ENCODE peak calls at places on chromosomes 6 and 20, in ten cellular contexts. I, U, H, N, R, A, Z, P, X and C are unnamed samples.

GRCh38 chr6:79570129-79570801 is 33.0 kb upstream of the LCA5 start:
- DNase-seq in I (no peak), U (no peak), H (peak; percentile 68), N (peak; percentile 55), R (peak; percentile 63), A (peak; percentile 53), Z (no peak), P (no peak), X (peak; percentile 57), C (no peak)

GRCh38 chr6:152164957-152165356 is 357.5 kb downstream of the ESR1 start:
- DNase-seq in I (no peak), U (no peak), H (no peak), N (no peak), R (no peak), A (no peak), Z (no peak), P (no peak), X (no peak), C (no peak)

GRCh38 chr6:111926731-111927302 is 53.6 kb upstream of the FYN start:
- DNase-seq in I (no peak), U (no peak), H (no peak), N (no peak), R (no peak), A (no peak), Z (no peak), P (no peak), X (no peak), C (no peak)

GRCh38 chr6:149925974-149926777 is 3.3 kb upstream of the RAET1G start:
- DNase-seq in I (peak; percentile 24), U (peak; percentile 29), H (peak; percentile 81), N (peak; percentile 82), R (peak; percentile 83), A (peak; percentile 94), Z (peak; percentile 72), P (no peak), X (peak; percentile 74), C (peak; percentile 54)

GRCh38 chr6:44135173-44135748 is 7.9 kb downstream of the TMEM63B start:
- DNase-seq in I (no peak), U (no peak), H (no peak), N (no peak), R (no peak), A (no peak), Z (no peak), P (no peak), X (no peak), C (no peak)

GRCh38 chr6:53922571-53922981 is 127.8 kb downstream of the LRRC1 start:
- DNase-seq in I (no peak), U (no peak), H (peak; percentile 71), N (no peak), R (peak; percentile 46), A (no peak), Z (no peak), P (no peak), X (peak; percentile 20), C (no peak)

GRCh38 chr20:45972500-45973183 is 639 bp upstream of the ZNF335 start:
- DNase-seq in I (no peak), U (no peak), H (no peak), N (no peak), R (no peak), A (peak; percentile 97), Z (no peak), P (no peak), X (no peak), C (no peak)

GRCh38 chr6:137013738-137014602 is 30.8 kb downstream of the IL20RA start:
- DNase-seq in I (no peak), U (peak; percentile 15), H (peak; percentile 77), N (no peak), R (peak; percentile 67), A (no peak), Z (no peak), P (no peak), X (peak; percentile 18), C (peak; percentile 9)

GRCh38 chr6:34549804-34550202 is 6.3 kb downstream of the SPDEF start:
- DNase-seq in I (no peak), U (no peak), H (no peak), N (no peak), R (no peak), A (no peak), Z (no peak), P (no peak), X (no peak), C (no peak)

GRCh38 chr20:58571942-58572666 is 56.9 kb upstream of the APCDD1L start:
- DNase-seq in I (no peak), U (peak; percentile 65), H (peak; percentile 55), N (no peak), R (no peak), A (no peak), Z (no peak), P (no peak), X (no peak), C (peak; percentile 22)

GRCh38 chr6:158528826-158529225 is 31.1 kb upstream of the TMEM181 start:
- DNase-seq in I (no peak), U (no peak), H (no peak), N (no peak), R (no peak), A (no peak), Z (no peak), P (no peak), X (no peak), C (no peak)

GRCh38 chr6:160353950-160354496 is 5.8 kb downstream of the SLC22A3 start:
- DNase-seq in I (no peak), U (no peak), H (no peak), N (no peak), R (no peak), A (no peak), Z (no peak), P (no peak), X (no peak), C (no peak)

DNA sequence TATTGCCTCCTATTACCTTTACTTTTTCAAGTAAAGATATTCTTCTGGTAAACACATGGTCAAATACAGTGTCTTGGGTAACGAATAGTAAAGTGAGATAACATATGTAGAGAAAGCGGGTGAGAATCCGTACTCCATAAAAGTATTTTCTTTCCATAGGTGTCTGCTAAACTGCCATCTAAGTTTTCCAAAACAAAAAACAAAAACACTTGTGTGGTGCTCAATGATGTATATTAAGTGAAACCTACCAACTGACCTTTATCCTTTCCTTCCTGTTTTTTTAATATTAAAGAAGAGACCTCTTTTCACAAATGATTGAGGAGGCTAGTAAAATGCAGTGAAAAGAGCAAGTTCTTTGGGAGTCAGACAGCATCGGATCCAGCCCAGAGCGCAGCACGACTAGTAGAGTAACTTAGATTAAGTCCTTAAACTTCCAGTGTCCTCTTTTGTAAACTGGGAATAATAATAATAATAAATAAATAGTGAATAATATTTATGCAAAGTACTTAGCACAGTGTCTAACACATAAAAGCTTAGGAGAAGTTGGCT is 437 bp upstream of the CDKAL1 start:
- DNase-seq in I (no peak), U (no peak), H (no peak), N (no peak), R (no peak), A (no peak), Z (no peak), P (no peak), X (no peak), C (no peak)
- H3K4me3 ChIP-seq in I (peak overlapping the region; percentile 61), U (peak overlapping the region; percentile 96), H (peak overlapping the region; percentile 78), N (peak overlapping the region; percentile 84), R (peak overlapping the region; percentile 87), A (peak overlapping the region; percentile 48), Z (no peak overlapping the region), P (peak overlapping the region; percentile 53), X (peak overlapping the region; percentile 91), C (peak overlapping the region; percentile 92)

GRCh38 chr6:70375882-70376281 is 37.4 kb upstream of the FAM135A start:
- DNase-seq in I (no peak), U (no peak), H (peak; percentile 8), N (no peak), R (no peak), A (no peak), Z (no peak), P (no peak), X (peak; percentile 12), C (no peak)
- TF ChIP-seq CTCF in I (peak; percentile 14), U (peak; percentile 23), H (peak; percentile 46), N (no peak), R (peak; percentile 34), A (no peak), Z (no peak), P (peak; percentile 9), X (no peak), C (peak; percentile 42)

GRCh38 chr6:45377041-45377554 is 636 bp downstream of the SUPT3H start:
- DNase-seq in I (peak; percentile 55), U (no peak), H (peak; percentile 43), N (no peak), R (no peak), A (no peak), Z (no peak), P (no peak), X (peak; percentile 23), C (no peak)

GRCh38 chr6:45377555-45378323 is at the start of gene SUPT3H:
- DNase-seq in I (peak; percentile 55), U (peak; percentile 75), H (peak; percentile 95), N (peak; percentile 87), R (peak; percentile 92), A (peak; percentile 95), Z (peak; percentile 88), P (peak; percentile 56), X (peak; percentile 95), C (peak; percentile 69)

GRCh38 chr6:45375449-45375848 is 2.3 kb downstream of the SUPT3H start:
- DNase-seq in I (no peak), U (no peak), H (peak; percentile 31), N (no peak), R (peak; percentile 22), A (no peak), Z (no peak), P (no peak), X (no peak), C (no peak)

GRCh38 chr6:45378324-45378926 is 691 bp upstream of the SUPT3H start:
- DNase-seq in I (no peak), U (peak; percentile 23), H (peak; percentile 58), N (peak; percentile 23), R (no peak), A (peak; percentile 64), Z (no peak), P (no peak), X (no peak), C (no peak)

DNA sequence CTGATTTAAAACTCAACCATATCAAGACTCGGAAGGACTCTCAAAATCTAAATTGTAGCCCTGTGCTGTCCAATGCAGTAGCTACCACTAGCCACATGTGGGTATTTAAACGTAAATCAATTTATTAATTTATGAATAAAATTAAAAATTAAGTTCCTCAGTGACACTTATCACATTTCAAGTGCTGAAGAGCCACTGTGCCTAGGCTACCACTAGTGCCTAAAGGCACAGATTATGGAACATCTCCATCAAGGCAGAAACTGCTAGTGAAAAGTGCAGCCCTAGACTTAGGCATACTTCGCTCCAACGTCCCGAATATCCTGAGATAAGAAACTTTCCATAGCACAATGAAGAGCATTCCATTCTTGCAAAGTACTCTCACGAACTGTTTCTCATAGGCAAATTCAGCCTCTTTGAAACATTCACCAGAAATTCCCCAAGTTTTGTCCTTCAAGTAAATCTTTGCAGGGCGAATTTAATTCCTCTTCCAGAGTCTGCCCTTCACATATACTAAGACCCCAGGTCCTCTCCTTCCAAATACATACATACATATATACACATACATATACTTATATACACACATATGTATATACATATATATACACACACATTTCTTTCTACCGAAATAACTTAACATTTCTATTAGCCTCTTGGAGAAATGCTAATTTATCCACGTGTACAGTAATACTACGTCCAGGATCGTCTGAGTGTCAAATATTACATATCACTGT is 1.3 kb downstream of the SUPT3H start:
- DNase-seq in I (no peak), U (no peak), H (peak; percentile 56), N (no peak), R (peak; percentile 63), A (no peak), Z (no peak), P (no peak), X (no peak), C (no peak)
- H3K4me3 ChIP-seq in I (peak overlapping the region; percentile 83), U (peak overlapping the region; percentile 78), H (peak overlapping the region; percentile 76), N (peak overlapping the region; percentile 64), R (peak overlapping the region; percentile 72), A (peak overlapping the region; percentile 89), Z (peak overlapping the region; percentile 90), P (peak overlapping the region; percentile 75), X (peak overlapping the region; percentile 79), C (peak overlapping the region; percentile 72)

GRCh38 chr6:41334482-41335023 is 855 bp upstream of the NCR2 start:
- DNase-seq in I (no peak), U (no peak), H (peak; percentile 60), N (no peak), R (no peak), A (no peak), Z (no peak), P (no peak), X (no peak), C (no peak)
- TF ChIP-seq CTCF in I (no peak), U (peak; percentile 47), H (peak; percentile 68), N (no peak), R (peak; percentile 22), A (no peak), Z (no peak), P (no peak), X (no peak), C (no peak)